ENCODE peak calls at places on chromosomes 7 and 10, in five cellular contexts. Y, A, H, K and N are unnamed samples.

GRCh38 chr7:154532771-154533170 is 470.2 kb downstream of the PAXIP1 start:
- DNase-seq in H (no peak), Y (no peak), K (no peak), A (no peak), N (no peak)

GRCh38 chr10:17787087-17787942 is 21.8 kb upstream of the MRC1 start:
- DNase-seq in H (peak), K (no peak), Y (no peak), A (no peak), N (peak)

GRCh38 chr10:100286051-100287033 is at the start of gene BLOC1S2:
- DNase-seq in A (peak), K (peak), H (peak), Y (peak), N (peak)

GRCh38 chr10:114831186-114831867 is 9.7 kb downstream of the FHIP2A start:
- DNase-seq in H (no peak), Y (no peak), K (no peak), A (no peak), N (no peak)

GRCh38 chr10:43206391-43207235 is 60.3 kb downstream of the RASGEF1A start:
- DNase-seq in K (no peak), H (no peak), Y (no peak), A (no peak), N (no peak)

GRCh38 chr7:103679156-103680132 is 233.4 kb upstream of the SLC26A5 start:
- DNase-seq in H (no peak), A (no peak), K (no peak), Y (no peak), N (no peak)

GRCh38 chr7:81005254-81005653 is 86.4 kb upstream of the SEMA3C start:
- DNase-seq in Y (no peak), H (no peak), K (no peak), A (no peak), N (no peak)

GRCh38 chr10:70834448-70835151 is 18.9 kb downstream of the SGPL1 start:
- DNase-seq in H (no peak), K (no peak), Y (no peak), A (no peak), N (no peak)

GRCh38 chr10:125137601-125138438 is 22.5 kb downstream of the CTBP2 start:
- DNase-seq in H (no peak), K (no peak), A (no peak), Y (no peak), N (no peak)

GRCh38 chr10:67976292-67977245 is 92.1 kb downstream of the SIRT1 start:
- DNase-seq in Y (no peak), K (no peak), A (peak), H (no peak), N (peak)

GRCh38 chr7:79084423-79084822 is 369.0 kb downstream of the MAGI2 start:
- DNase-seq in H (no peak), Y (no peak), K (no peak), A (no peak), N (no peak)

GRCh38 chr10:79211616-79212015 is 135.7 kb upstream of the PPIF start:
- DNase-seq in K (no peak), H (no peak), Y (no peak), A (no peak), N (no peak)

GRCh38 chr10:3887885-3888476 is 103.0 kb upstream of the KLF6 start:
- DNase-seq in K (peak), Y (no peak), A (no peak), H (peak), N (no peak)

GRCh38 chr7:14691597-14692203 is 210.9 kb downstream of the DGKB start:
- DNase-seq in A (no peak), H (no peak), K (peak), Y (peak), N (no peak)